ENCODE peak calls at places on chromosomes 12 and 14, in nine cellular contexts. H is AG04449; B is stimulated activated CD8-positive, alpha-beta memory T cell treated with anti-CD3 and anti-CD28 coated beads, Interleukin-4, amount 100 ng/mL, for 1 hour; E is cardiac fibroblast; D is OCI-M1; Y is islet precursor cell; A is lower lobe of right lung; K is MCF 10A; C is HCT116. Z is an unnamed sample.

GRCh38 chr14:72606879-72607278 is 287.0 kb downstream of the DPF3 start:
- DNase-seq in Y (no peak), C (no peak), K (no peak), A (no peak), H (no peak), E (no peak), B (no peak), D (no peak), Z (no peak)

GRCh38 chr14:61179061-61179675 is 102.0 kb downstream of the TMEM30B start:
- DNase-seq in Y (no peak), A (no peak), B (no peak), K (no peak), H (no peak), E (peak; percentile 75), C (peak; percentile 31), D (no peak), Z (peak; percentile 25)

GRCh38 chr14:75794615-75795038 is 133.6 kb downstream of the TTLL5 start:
- DNase-seq in K (peak; percentile 26), H (peak; percentile 21), Y (no peak), C (peak; percentile 7), A (no peak), D (peak; percentile 32), E (peak; percentile 78), B (no peak), Z (no peak)

GRCh38 chr12:69932154-69932553 is 107.1 kb downstream of the MYRFL start:
- DNase-seq in D (no peak), E (no peak), C (no peak), A (no peak), Y (peak; percentile 82), H (no peak), B (no peak), K (no peak), Z (no peak)

GRCh38 chr12:26043139-26044006 is 81.5 kb downstream of the BHLHE41 start:
- DNase-seq in E (no peak), K (no peak), D (no peak), C (no peak), A (no peak), H (no peak), B (no peak), Y (no peak), Z (no peak)

GRCh38 chr14:33114331-33114730 is 175.7 kb downstream of the NPAS3 start:
- DNase-seq in E (no peak), H (no peak), D (no peak), A (no peak), K (no peak), B (no peak), Y (no peak), C (no peak), Z (no peak)

GRCh38 chr14:63966407-63966806 is 113.6 kb downstream of the SYNE2 start:
- DNase-seq in D (no peak), E (no peak), C (no peak), Y (no peak), B (no peak), K (no peak), H (no peak), A (no peak), Z (no peak)

GRCh38 chr12:111443586-111443985 is 37.9 kb downstream of the SH2B3 start:
- DNase-seq in H (no peak), D (no peak), B (no peak), E (peak; percentile 73), C (no peak), K (peak; percentile 52), A (no peak), Y (peak; percentile 75), Z (no peak)

GRCh38 chr12:122873540-122873939 is 22.4 kb downstream of the VPS37B start:
- DNase-seq in K (no peak), B (no peak), D (no peak), H (no peak), C (no peak), Y (no peak), A (no peak), E (no peak), Z (no peak)

GRCh38 chr12:107654866-107655265 is 30.7 kb upstream of the PWP1 start:
- DNase-seq in Y (no peak), K (no peak), D (peak; percentile 3), E (no peak), A (no peak), H (no peak), C (no peak), B (no peak), Z (no peak)

GRCh38 chr14:36658091-36659009 is 3.3 kb upstream of the PAX9 start:
- DNase-seq in B (no peak), C (no peak), Y (peak; percentile 54), H (no peak), D (no peak), E (no peak), A (no peak), K (no peak), Z (no peak)

GRCh38 chr12:29242921-29243431 is 93.9 kb downstream of the FAR2 start:
- DNase-seq in Y (no peak), D (peak; percentile 54), K (no peak), C (no peak), B (no peak), A (peak; percentile 59), E (no peak), H (no peak), Z (peak; percentile 65)

GRCh38 chr12:11771356-11771755 is 121.9 kb downstream of the ETV6 start:
- DNase-seq in C (no peak), B (no peak), K (no peak), E (peak; percentile 46), D (peak; percentile 13), A (no peak), H (no peak), Y (peak; percentile 48), Z (no peak)

GRCh38 chr12:14157129-14157747 is 175.8 kb upstream of the GRIN2B start:
- DNase-seq in D (no peak), C (no peak), K (no peak), B (no peak), A (no peak), E (no peak), H (no peak), Y (no peak), Z (no peak)

GRCh38 chr14:92481386-92481785 is 32.2 kb upstream of the RIN3 start:
- DNase-seq in H (no peak), Y (peak; percentile 47), D (no peak), E (peak; percentile 41), K (no peak), B (no peak), C (no peak), A (no peak), Z (no peak)

GRCh38 chr12:65510584-65511050 is 232.1 kb downstream of the MSRB3 start:
- DNase-seq in H (no peak), D (no peak), K (no peak), B (no peak), Y (peak; percentile 73), C (peak; percentile 84), E (no peak), A (no peak), Z (no peak)

GRCh38 chr12:49838973-49839633 is 3.8 kb downstream of the BCDIN3D start:
- DNase-seq in K (peak; percentile 59), D (peak; percentile 81), B (no peak), A (no peak), C (peak; percentile 22), Y (peak; percentile 70), E (peak; percentile 69), H (no peak), Z (peak; percentile 22)

GRCh38 chr12:124696689-124697476 is 129.5 kb upstream of the NCOR2 start:
- DNase-seq in K (no peak), B (no peak), D (peak; percentile 21), C (no peak), Y (no peak), E (no peak), A (no peak), H (no peak), Z (no peak)

GRCh38 chr14:55399912-55400311 is 11.7 kb downstream of the ATG14 start:
- DNase-seq in H (no peak), Y (no peak), A (no peak), D (no peak), K (no peak), B (no peak), E (no peak), C (no peak), Z (no peak)

GRCh38 chr14:74176404-74176788 is 62.9 kb upstream of the VSX2 start:
- DNase-seq in B (no peak), D (no peak), C (no peak), K (peak; percentile 27), Y (no peak), A (no peak), E (peak; percentile 17), H (no peak), Z (no peak)

GRCh38 chr12:11978985-11979384 is 91.8 kb upstream of the BCL2L14 start:
- DNase-seq in D (no peak), C (no peak), E (peak; percentile 50), H (no peak), A (no peak), B (no peak), Y (no peak), K (peak; percentile 46), Z (peak; percentile 68)

GRCh38 chr12:5507536-5507935 is 75.6 kb downstream of the NTF3 start:
- DNase-seq in Y (peak; percentile 53), B (no peak), C (no peak), D (no peak), E (no peak), A (no peak), H (no peak), K (no peak), Z (no peak)

GRCh38 chr12:116544656-116545055 is 14.5 kb upstream of the MAP1LC3B2 start:
- DNase-seq in A (no peak), E (no peak), K (no peak), D (no peak), H (no peak), C (no peak), Y (no peak), B (no peak), Z (no peak)

GRCh38 chr12:93698307-93699092 is 21.3 kb downstream of the CRADD start:
- DNase-seq in C (no peak), A (no peak), E (peak; percentile 49), H (no peak), D (peak; percentile 67), Y (no peak), K (peak; percentile 28), B (no peak), Z (no peak)

GRCh38 chr12:76764856-76765255 is 941 bp downstream of the ZDHHC17 start:
- DNase-seq in E (peak; percentile 36), C (no peak), K (peak; percentile 32), D (peak; percentile 66), Y (no peak), H (no peak), A (no peak), B (no peak), Z (no peak)

GRCh38 chr12:130335517-130336392 is 1.9 kb upstream of the PIWIL1 start:
- DNase-seq in Y (no peak), K (peak; percentile 60), A (no peak), E (peak; percentile 76), B (no peak), D (peak; percentile 72), C (peak; percentile 40), H (no peak), Z (no peak)

GRCh38 chr12:87870061-87870460 is 159.1 kb downstream of the C12orf50 start:
- DNase-seq in A (no peak), E (peak; percentile 25), H (no peak), C (no peak), Y (no peak), K (no peak), B (no peak), D (peak; percentile 7), Z (no peak)

GRCh38 chr14:23559010-23559920 is 3.2 kb downstream of the THTPA start:
- DNase-seq in H (no peak), E (peak; percentile 72), A (peak; percentile 74), Y (no peak), K (peak; percentile 56), C (no peak), D (peak; percentile 48), B (peak; percentile 40), Z (no peak)

GRCh38 chr12:68883151-68883550 is 49.8 kb downstream of the CPM start:
- DNase-seq in C (no peak), D (no peak), A (no peak), K (no peak), H (no peak), E (no peak), Y (no peak), B (no peak), Z (no peak)

GRCh38 chr14:65356327-65356836 is 56.1 kb upstream of the FUT8 start:
- DNase-seq in K (peak; percentile 99), E (peak; percentile 93), B (no peak), H (peak; percentile 34), D (no peak), A (no peak), C (peak; percentile 98), Y (peak; percentile 94), Z (peak; percentile 100)

GRCh38 chr14:66045572-66046021 is 440.6 kb upstream of the CCDC196 start:
- DNase-seq in B (no peak), D (no peak), Y (peak; percentile 85), E (peak; percentile 55), K (no peak), C (no peak), H (no peak), A (no peak), Z (no peak)

Z was measured in PC-9.